ENCODE peak calls at places on chromosome 13, in five cellular contexts. I, N, L, F and R are unnamed samples.
A peak's percentile ranks its signal among the peaks of the same experiment; 100 is the strongest.

GRCh38 chr13:28338202-28338601 is 156.7 kb downstream of the FLT1 start:
- DNase-seq in L (no peak), F (no peak), I (no peak), N (no peak), R (no peak)

GRCh38 chr13:72634859-72635258 is 92.6 kb downstream of the MZT1 start:
- DNase-seq in F (no peak), L (no peak), I (no peak), N (no peak), R (no peak)

GRCh38 chr13:89943139-89943538 is 1404.3 kb upstream of the MIR17HG start:
- DNase-seq in F (no peak), L (no peak), I (no peak), N (no peak), R (no peak)

GRCh38 chr13:26179344-26179743 is 42.8 kb downstream of the RNF6 start:
- DNase-seq in L (no peak), I (no peak), F (no peak), N (no peak), R (no peak)

GRCh38 chr13:29707876-29708543 is 112.5 kb upstream of the SLC7A1 start:
- DNase-seq in F (no peak), I (no peak), L (peak; percentile 35), N (no peak), R (no peak)

GRCh38 chr13:107104631-107105030 is 536.7 kb upstream of the ARGLU1 start:
- DNase-seq in N (no peak), L (no peak), I (no peak), F (no peak), R (no peak)

GRCh38 chr13:26558074-26558805 is 757 bp downstream of the WASF3 start:
- DNase-seq in F (peak; percentile 31), N (no peak), L (peak; percentile 22), I (peak; percentile 27), R (no peak)

GRCh38 chr13:23588576-23589141 is 18.4 kb downstream of the TNFRSF19 start:
- DNase-seq in F (no peak), N (no peak), L (no peak), I (no peak), R (no peak)

GRCh38 chr13:43424386-43424785 is 362.4 kb downstream of the ENOX1 start:
- DNase-seq in L (no peak), F (no peak), I (no peak), N (no peak), R (no peak)

GRCh38 chr13:59680429-59681024 is 483.2 kb downstream of the DIAPH3 start:
- DNase-seq in I (no peak), L (no peak), N (no peak), F (no peak), R (no peak)

GRCh38 chr13:44329909-44330545 is 43.6 kb upstream of the SERP2 start:
- DNase-seq in N (no peak), I (no peak), L (no peak), F (no peak), R (no peak)

GRCh38 chr13:113203507-113204377 is 4.7 kb downstream of the PCID2 start:
- DNase-seq in I (no peak), L (no peak), N (no peak), F (no peak), R (no peak)

GRCh38 chr13:59034198-59034597 is 1129.5 kb downstream of the DIAPH3 start:
- DNase-seq in I (no peak), L (no peak), F (no peak), N (no peak), R (no peak)

GRCh38 chr13:32581177-32581786 is 5.0 kb upstream of the PDS5B start:
- DNase-seq in N (no peak), I (no peak), L (no peak), F (no peak), R (no peak)

GRCh38 chr13:48942131-48942530 is 33.6 kb upstream of the FNDC3A start:
- DNase-seq in F (no peak), N (no peak), I (no peak), L (no peak), R (no peak)

GRCh38 chr13:102555914-102556553 is 40.8 kb upstream of the TPP2 start:
- DNase-seq in I (no peak), L (no peak), N (no peak), F (no peak), R (no peak)

GRCh38 chr13:107585466-107585865 is 629.9 kb downstream of the LIG4 start:
- DNase-seq in F (no peak), L (no peak), N (no peak), I (no peak), R (no peak)

GRCh38 chr13:91719033-91719432 is 320.6 kb downstream of the GPC5 start:
- DNase-seq in N (no peak), L (no peak), F (peak; percentile 9), I (no peak), R (no peak)

GRCh38 chr13:111422352-111422751 is 101.9 kb downstream of the TEX29 start:
- DNase-seq in L (no peak), F (no peak), I (no peak), N (no peak), R (no peak)

GRCh38 chr13:77386880-77387606 is 60.1 kb upstream of the MYCBP2 start:
- DNase-seq in F (no peak), N (no peak), I (no peak), L (no peak), R (no peak)

GRCh38 chr13:40438999-40439797 is 227.2 kb downstream of the FOXO1 start:
- DNase-seq in N (no peak), I (no peak), L (no peak), F (no peak), R (no peak)

GRCh38 chr13:86840250-86841191 is 830.6 kb upstream of the SLITRK5 start:
- DNase-seq in L (no peak), F (no peak), N (no peak), I (no peak), R (no peak)

GRCh38 chr13:111925146-111925875 is 141.6 kb upstream of the SOX1 start:
- DNase-seq in N (no peak), F (no peak), I (no peak), L (no peak), R (no peak)

GRCh38 chr13:106049171-106049570 is 486.3 kb downstream of the EFNB2 start:
- DNase-seq in N (no peak), F (no peak), L (no peak), I (no peak), R (no peak)

GRCh38 chr13:85286081-85286480 is 513.1 kb downstream of the SLITRK6 start:
- DNase-seq in L (no peak), N (no peak), F (no peak), I (no peak), R (no peak)

GRCh38 chr13:61463027-61463426 is 47.4 kb upstream of the PCDH20 start:
- DNase-seq in N (no peak), L (no peak), I (no peak), F (no peak), R (no peak)

GRCh38 chr13:113631341-113632095 is 26.5 kb downstream of the ATP4B start:
- DNase-seq in L (no peak), I (no peak), N (peak; percentile 42), F (no peak), R (no peak)

GRCh38 chr13:23447927-23448326 is 14.4 kb upstream of the SACS start:
- DNase-seq in N (no peak), L (no peak), F (no peak), I (no peak), R (no peak)

GRCh38 chr13:110915057-110915873 is at the start of gene ANKRD10:
- DNase-seq in N (peak; percentile 99), L (peak; percentile 98), I (peak; percentile 97), F (peak; percentile 99), R (peak; percentile 90)

GRCh38 chr13:35144496-35144895 is 202.4 kb downstream of the NBEA start:
- DNase-seq in I (no peak), F (no peak), N (no peak), L (no peak), R (no peak)
- TF ChIP-seq CTCF in I (no peak), F (no peak), N (no peak), L (no peak), R (no peak)

GRCh38 chr13:82976499-82976898 is 905.8 kb downstream of the SLITRK1 start:
- DNase-seq in L (no peak), I (no peak), N (no peak), F (no peak), R (no peak)
- TF ChIP-seq CTCF in L (no peak), I (no peak), N (no peak), F (no peak), R (no peak)

GRCh38 chr13:20709782-20710181 is 6.3 kb downstream of the IL17D start:
- DNase-seq in L (no peak), F (no peak), I (no peak), N (no peak), R (no peak)

GRCh38 chr13:20713751-20714150 is 10.3 kb downstream of the IL17D start:
- DNase-seq in N (no peak), L (no peak), I (no peak), F (peak; percentile 59), R (no peak)

GRCh38 chr13:20709369-20709768 is 5.9 kb downstream of the IL17D start:
- DNase-seq in N (no peak), F (no peak), I (no peak), L (no peak), R (no peak)

GRCh38 chr13:20713014-20713376 is 9.5 kb downstream of the IL17D start:
- DNase-seq in I (no peak), N (no peak), L (no peak), F (no peak), R (no peak)

DNA sequence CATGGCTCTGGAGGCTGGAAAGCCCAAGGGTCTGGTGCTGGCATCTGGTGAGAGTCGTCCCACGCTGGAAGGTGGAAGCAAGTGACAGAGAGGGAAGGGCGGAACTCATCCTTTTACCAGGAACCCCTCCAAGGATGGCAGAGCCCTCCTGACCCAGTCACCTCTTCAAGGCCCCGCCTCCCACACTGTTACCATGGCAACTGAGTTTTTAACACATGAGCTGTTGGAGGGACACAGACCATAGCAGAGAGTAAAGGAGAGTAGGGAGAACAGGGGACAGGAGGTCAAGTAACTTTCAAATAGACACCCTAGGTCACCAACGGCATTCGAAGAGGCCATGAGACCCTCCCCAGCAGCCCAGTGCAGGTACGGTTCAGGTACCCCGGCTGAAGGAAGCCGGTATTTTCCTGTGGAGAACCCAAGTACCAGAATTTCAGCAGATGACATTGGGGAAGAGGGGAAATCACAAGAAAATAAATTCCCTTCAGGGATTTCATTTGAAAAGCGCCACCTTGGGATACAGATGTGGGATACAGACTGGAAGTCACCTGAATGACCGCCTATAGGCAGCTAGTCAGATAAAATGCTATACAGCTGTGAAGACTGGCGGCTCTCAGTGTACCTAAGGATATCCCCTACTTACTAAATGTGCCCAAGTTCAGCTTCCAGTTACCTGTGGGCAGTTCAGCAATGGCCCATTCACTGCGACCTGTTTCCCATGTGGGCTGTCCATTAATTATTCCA is 8.0 kb downstream of the IL17D start:
- DNase-seq in L (no peak), I (no peak), N (no peak), F (no peak), R (no peak)
- TF ChIP-seq CTCF in L (no peak), I (no peak), N (no peak), F (no peak), R (no peak)

GRCh38 chr13:51912091-51912490 is 50.3 kb downstream of the CCDC70 start:
- DNase-seq in N (no peak), L (no peak), I (no peak), F (no peak), R (no peak)
- TF ChIP-seq CTCF in N (no peak), L (no peak), I (no peak), F (no peak), R (no peak)

GRCh38 chr13:97366172-97366688 is 67.7 kb upstream of the RAP2A start:
- DNase-seq in N (no peak), F (no peak), I (no peak), L (no peak), R (no peak)
- TF ChIP-seq CTCF in N (no peak), F (no peak), I (no peak), L (no peak), R (no peak)

GRCh38 chr13:21603531-21604448 is at the start of gene MICU2:
- DNase-seq in N (peak; percentile 91), I (peak; percentile 85), F (peak; percentile 93), L (peak; percentile 94), R (peak; percentile 62)
- TF ChIP-seq CTCF in N (peak; percentile 18), I (no peak), F (no peak), L (no peak), R (no peak)